ENCODE peak calls at places on chromosome 12, in four cellular contexts. Y is SW 1271, W is AG09319, D is LoVo. O is an unnamed sample.

GRCh38 chr12:116774020-116774419 is 35.9 kb downstream of the RNFT2 start:
- DNase-seq in Y (no peak), D (no peak), W (no peak), O (no peak)

GRCh38 chr12:97977870-97978269 is 515.3 kb downstream of the RMST start:
- DNase-seq in D (no peak), Y (no peak), W (no peak), O (no peak)

GRCh38 chr12:124527861-124528561 is 39.4 kb downstream of the NCOR2 start:
- DNase-seq in Y (no peak), W (no peak), D (no peak), O (no peak)

GRCh38 chr12:115456946-115457689 is 773.1 kb upstream of the TBX3 start:
- DNase-seq in Y (no peak), D (no peak), W (no peak), O (no peak)

GRCh38 chr12:96864335-96864734 is 42.7 kb upstream of the NEDD1 start:
- DNase-seq in D (no peak), Y (no peak), W (no peak), O (no peak)

GRCh38 chr12:126095748-126096510 is 1030.7 kb downstream of the AACS start:
- DNase-seq in Y (no peak), D (no peak), W (no peak), O (no peak)

GRCh38 chr12:103748002-103748401 is 93.0 kb downstream of the NT5DC3 start:
- DNase-seq in W (no peak), D (no peak), Y (no peak), O (no peak)

GRCh38 chr12:67220065-67220464 is 49.1 kb upstream of the CAND1 start:
- DNase-seq in W (no peak), D (no peak), Y (no peak), O (no peak)

GRCh38 chr12:45988259-45988658 is 2.1 kb downstream of the SCAF11 start:
- DNase-seq in W (no peak), D (no peak), Y (no peak), O (no peak)

GRCh38 chr12:114678718-114679117 is 5.3 kb downstream of the TBX3 start:
- DNase-seq in Y (no peak), W (no peak), D (no peak), O (no peak)

GRCh38 chr12:119179335-119180021 is 747 bp downstream of the HSPB8 start:
- DNase-seq in W (no peak), D (peak), Y (peak), O (no peak)

GRCh38 chr12:130729344-130729743 is 13.2 kb upstream of the RIMBP2 start:
- DNase-seq in Y (no peak), W (no peak), D (no peak), O (no peak)

GRCh38 chr12:121530600-121531355 is 50.0 kb downstream of the KDM2B start:
- DNase-seq in W (peak), Y (no peak), D (no peak), O (peak)

GRCh38 chr12:71607494-71608330 is 55.9 kb downstream of the ZFC3H1 start:
- DNase-seq in D (no peak), W (no peak), Y (no peak), O (no peak)

GRCh38 chr12:99600388-99600787 is 47.2 kb upstream of the GARIN6 start:
- DNase-seq in W (no peak), Y (no peak), D (no peak), O (no peak)

GRCh38 chr12:45730842-45731336 is 1.4 kb downstream of the ARID2 start:
- DNase-seq in Y (no peak), W (no peak), D (no peak), O (no peak)